ENCODE peak calls at places on chromosomes 7 and 10, in seven cellular contexts. One of them, this sample, is unnamed.

GRCh38 chr10:45432113-45432512 is 58.1 kb downstream of the ALOX5 start:
- DNase-seq in SK-N-MC: no peak
- DNase-seq in right cardiac atrium: no peak
- DNase-seq in aorta: no peak
- DNase-seq in Peyer's patch: no peak
- DNase-seq in heart right ventricle: no peak
- DNase-seq in heart left ventricle: no peak
- DNase-seq in this sample: no peak

GRCh38 chr10:70551971-70552422 is 50.5 kb downstream of the PRF1 start:
- DNase-seq in SK-N-MC: no peak
- DNase-seq in right cardiac atrium: peak; percentile 63
- DNase-seq in aorta: no peak
- DNase-seq in Peyer's patch: no peak
- DNase-seq in heart right ventricle: no peak
- DNase-seq in heart left ventricle: peak; percentile 47
- DNase-seq in this sample: no peak

GRCh38 chr10:69312537-69312936 is 34.2 kb downstream of the HK1 start:
- DNase-seq in SK-N-MC: no peak
- DNase-seq in right cardiac atrium: no peak
- DNase-seq in aorta: no peak
- DNase-seq in Peyer's patch: no peak
- DNase-seq in heart right ventricle: no peak
- DNase-seq in heart left ventricle: no peak
- DNase-seq in this sample: no peak

GRCh38 chr7:93851536-93851935 is 39.0 kb downstream of the TFPI2 start:
- DNase-seq in SK-N-MC: no peak
- DNase-seq in right cardiac atrium: no peak
- DNase-seq in aorta: no peak
- DNase-seq in Peyer's patch: no peak
- DNase-seq in heart right ventricle: no peak
- DNase-seq in heart left ventricle: no peak
- DNase-seq in this sample: no peak

GRCh38 chr10:24385776-24386175 is 176.8 kb downstream of the KIAA1217 start:
- DNase-seq in SK-N-MC: no peak
- DNase-seq in right cardiac atrium: no peak
- DNase-seq in aorta: no peak
- DNase-seq in Peyer's patch: no peak
- DNase-seq in heart right ventricle: no peak
- DNase-seq in heart left ventricle: no peak
- DNase-seq in this sample: no peak

GRCh38 chr7:33221374-33221773 is 92.0 kb downstream of the BBS9 start:
- DNase-seq in SK-N-MC: no peak
- DNase-seq in right cardiac atrium: no peak
- DNase-seq in aorta: no peak
- DNase-seq in Peyer's patch: no peak
- DNase-seq in heart right ventricle: no peak
- DNase-seq in heart left ventricle: no peak
- DNase-seq in this sample: no peak

GRCh38 chr10:109475704-109476103 is 447.6 kb downstream of the XPNPEP1 start:
- DNase-seq in SK-N-MC: no peak
- DNase-seq in right cardiac atrium: no peak
- DNase-seq in aorta: no peak
- DNase-seq in Peyer's patch: no peak
- DNase-seq in heart right ventricle: no peak
- DNase-seq in heart left ventricle: no peak
- DNase-seq in this sample: no peak

GRCh38 chr7:67343114-67343513 is 346.5 kb downstream of the TYW1 start:
- DNase-seq in SK-N-MC: no peak
- DNase-seq in right cardiac atrium: no peak
- DNase-seq in aorta: no peak
- DNase-seq in Peyer's patch: no peak
- DNase-seq in heart right ventricle: no peak
- DNase-seq in heart left ventricle: no peak
- DNase-seq in this sample: no peak

GRCh38 chr10:77637986-77638765 is 568 bp upstream of the KCNMA1 start:
- DNase-seq in SK-N-MC: no peak
- DNase-seq in right cardiac atrium: peak; percentile 24
- DNase-seq in aorta: peak; percentile 90
- DNase-seq in Peyer's patch: peak; percentile 61
- DNase-seq in heart right ventricle: no peak
- DNase-seq in heart left ventricle: no peak
- DNase-seq in this sample: no peak

GRCh38 chr10:71039551-71039950 is 151.2 kb upstream of the PCBD1 start:
- DNase-seq in SK-N-MC: no peak
- DNase-seq in right cardiac atrium: no peak
- DNase-seq in aorta: peak; percentile 43
- DNase-seq in Peyer's patch: peak; percentile 31
- DNase-seq in heart right ventricle: no peak
- DNase-seq in heart left ventricle: no peak
- DNase-seq in this sample: no peak

GRCh38 chr10:112666070-112666469 is 219.1 kb downstream of the VTI1A start:
- DNase-seq in SK-N-MC: no peak
- DNase-seq in right cardiac atrium: no peak
- DNase-seq in aorta: no peak
- DNase-seq in Peyer's patch: no peak
- DNase-seq in heart right ventricle: no peak
- DNase-seq in heart left ventricle: no peak
- DNase-seq in this sample: no peak

GRCh38 chr10:103688451-103688850 is 166.9 kb downstream of the SH3PXD2A start:
- DNase-seq in SK-N-MC: no peak
- DNase-seq in right cardiac atrium: no peak
- DNase-seq in aorta: no peak
- DNase-seq in Peyer's patch: peak; percentile 77
- DNase-seq in heart right ventricle: no peak
- DNase-seq in heart left ventricle: no peak
- DNase-seq in this sample: no peak

GRCh38 chr10:43211030-43211429 is 55.8 kb downstream of the RASGEF1A start:
- DNase-seq in SK-N-MC: no peak
- DNase-seq in right cardiac atrium: no peak
- DNase-seq in aorta: no peak
- DNase-seq in Peyer's patch: peak; percentile 14
- DNase-seq in heart right ventricle: no peak
- DNase-seq in heart left ventricle: no peak
- DNase-seq in this sample: no peak

GRCh38 chr7:16071246-16071857 is 350.0 kb downstream of the CRPPA start:
- DNase-seq in SK-N-MC: peak; percentile 57
- DNase-seq in right cardiac atrium: no peak
- DNase-seq in aorta: no peak
- DNase-seq in Peyer's patch: no peak
- DNase-seq in heart right ventricle: no peak
- DNase-seq in heart left ventricle: peak; percentile 27
- DNase-seq in this sample: no peak

GRCh38 chr7:128884561-128885369 is 22.1 kb downstream of the ATP6V1F start:
- DNase-seq in SK-N-MC: no peak
- DNase-seq in right cardiac atrium: no peak
- DNase-seq in aorta: peak; percentile 68
- DNase-seq in Peyer's patch: peak; percentile 46
- DNase-seq in heart right ventricle: no peak
- DNase-seq in heart left ventricle: no peak
- DNase-seq in this sample: no peak

GRCh38 chr10:88849224-88849623 is 2.4 kb downstream of the ANKRD22 start:
- DNase-seq in SK-N-MC: no peak
- DNase-seq in right cardiac atrium: no peak
- DNase-seq in aorta: no peak
- DNase-seq in Peyer's patch: no peak
- DNase-seq in heart right ventricle: no peak
- DNase-seq in heart left ventricle: no peak
- DNase-seq in this sample: no peak

GRCh38 chr10:125857185-125857760 is 23.8 kb downstream of the DHX32 start:
- DNase-seq in SK-N-MC: no peak
- DNase-seq in right cardiac atrium: no peak
- DNase-seq in aorta: no peak
- DNase-seq in Peyer's patch: no peak
- DNase-seq in heart right ventricle: no peak
- DNase-seq in heart left ventricle: no peak
- DNase-seq in this sample: no peak

GRCh38 chr10:124416733-124417132 is 2.0 kb downstream of the OAT start:
- DNase-seq in SK-N-MC: no peak
- DNase-seq in right cardiac atrium: no peak
- DNase-seq in aorta: no peak
- DNase-seq in Peyer's patch: no peak
- DNase-seq in heart right ventricle: no peak
- DNase-seq in heart left ventricle: no peak
- DNase-seq in this sample: no peak
- H3K27ac ChIP-seq in SK-N-MC: no peak overlapping the region
- H3K27ac ChIP-seq in right cardiac atrium: no peak overlapping the region
- H3K27ac ChIP-seq in aorta: no peak overlapping the region
- H3K27ac ChIP-seq in Peyer's patch: peak overlapping the region; percentile 72
- H3K27ac ChIP-seq in heart right ventricle: no peak overlapping the region
- H3K27ac ChIP-seq in heart left ventricle: no peak overlapping the region
- H3K27ac ChIP-seq in this sample: no peak overlapping the region

GRCh38 chr10:80460399-80461207 is 6.5 kb downstream of the TSPAN14 start:
- DNase-seq in SK-N-MC: no peak
- DNase-seq in right cardiac atrium: no peak
- DNase-seq in aorta: peak; percentile 58
- DNase-seq in Peyer's patch: peak; percentile 73
- DNase-seq in heart right ventricle: no peak
- DNase-seq in heart left ventricle: no peak
- DNase-seq in this sample: peak; percentile 86

GRCh38 chr10:80457554-80458262 is 3.6 kb downstream of the TSPAN14 start:
- DNase-seq in SK-N-MC: no peak
- DNase-seq in right cardiac atrium: no peak
- DNase-seq in aorta: peak; percentile 61
- DNase-seq in Peyer's patch: no peak
- DNase-seq in heart right ventricle: no peak
- DNase-seq in heart left ventricle: no peak
- DNase-seq in this sample: no peak

GRCh38 chr10:80458638-80459037 is 4.5 kb downstream of the TSPAN14 start:
- DNase-seq in SK-N-MC: no peak
- DNase-seq in right cardiac atrium: no peak
- DNase-seq in aorta: peak; percentile 31
- DNase-seq in Peyer's patch: no peak
- DNase-seq in heart right ventricle: no peak
- DNase-seq in heart left ventricle: no peak
- DNase-seq in this sample: no peak

GRCh38 chr10:80459047-80459865 is 5.1 kb downstream of the TSPAN14 start:
- DNase-seq in SK-N-MC: no peak
- DNase-seq in right cardiac atrium: peak; percentile 74
- DNase-seq in aorta: peak; percentile 77
- DNase-seq in Peyer's patch: peak; percentile 71
- DNase-seq in heart right ventricle: peak; percentile 66
- DNase-seq in heart left ventricle: peak; percentile 80
- DNase-seq in this sample: no peak

DNA sequence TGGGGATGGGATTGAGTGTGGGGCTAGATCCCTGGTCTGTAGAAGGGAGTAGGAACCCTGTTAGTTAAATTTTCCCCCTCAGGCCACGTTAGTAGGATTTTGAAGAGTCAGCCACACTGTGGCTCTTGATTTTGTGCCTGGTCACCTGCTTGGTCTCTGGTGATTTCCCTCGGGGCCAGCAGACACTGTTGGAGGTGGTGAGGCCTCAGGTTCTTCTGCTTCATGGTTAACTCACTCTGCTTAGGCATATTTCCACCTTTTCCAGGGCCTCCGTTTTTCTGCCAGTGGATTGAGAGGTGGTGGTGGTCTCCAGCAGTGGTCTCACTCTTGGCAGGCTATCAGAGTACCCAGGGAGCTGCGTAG is 4.1 kb downstream of the TSPAN14 start:
- DNase-seq in SK-N-MC: no peak
- DNase-seq in right cardiac atrium: no peak
- DNase-seq in aorta: peak; percentile 46
- DNase-seq in Peyer's patch: no peak
- DNase-seq in heart right ventricle: no peak
- DNase-seq in heart left ventricle: no peak
- DNase-seq in this sample: no peak
- H3K27ac ChIP-seq in SK-N-MC: no peak overlapping the region
- H3K27ac ChIP-seq in right cardiac atrium: peak overlapping the region; percentile 34
- H3K27ac ChIP-seq in aorta: no peak overlapping the region
- H3K27ac ChIP-seq in Peyer's patch: peak overlapping the region; percentile 81
- H3K27ac ChIP-seq in heart right ventricle: peak overlapping the region; percentile 100
- H3K27ac ChIP-seq in heart left ventricle: peak overlapping the region; percentile 72
- H3K27ac ChIP-seq in this sample: peak overlapping the region; percentile 99

DNA sequence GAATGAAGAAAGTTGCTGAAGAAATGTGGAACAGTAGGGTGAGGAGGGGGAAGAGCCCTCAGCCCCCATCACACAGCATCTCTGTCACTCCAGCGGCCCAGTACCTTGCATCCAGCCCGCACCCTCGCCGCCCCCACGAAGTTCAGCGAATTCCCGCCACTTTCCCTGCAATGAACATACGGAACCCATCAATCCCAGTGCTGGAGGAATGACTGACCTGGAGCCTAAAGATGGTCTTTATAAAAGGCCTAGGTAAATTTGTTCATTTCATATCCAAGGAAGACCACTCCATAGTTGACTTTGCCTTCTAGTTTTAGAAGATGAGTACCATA is 782 bp upstream of the KIF5B start:
- DNase-seq in SK-N-MC: no peak
- DNase-seq in right cardiac atrium: no peak
- DNase-seq in aorta: no peak
- DNase-seq in Peyer's patch: no peak
- DNase-seq in heart right ventricle: no peak
- DNase-seq in heart left ventricle: no peak
- DNase-seq in this sample: no peak
- H3K27ac ChIP-seq in SK-N-MC: no peak overlapping the region
- H3K27ac ChIP-seq in right cardiac atrium: no peak overlapping the region
- H3K27ac ChIP-seq in aorta: peak overlapping the region; percentile 9
- H3K27ac ChIP-seq in Peyer's patch: peak overlapping the region; percentile 99
- H3K27ac ChIP-seq in heart right ventricle: peak overlapping the region; percentile 100
- H3K27ac ChIP-seq in heart left ventricle: peak overlapping the region; percentile 99
- H3K27ac ChIP-seq in this sample: no peak overlapping the region

DNA sequence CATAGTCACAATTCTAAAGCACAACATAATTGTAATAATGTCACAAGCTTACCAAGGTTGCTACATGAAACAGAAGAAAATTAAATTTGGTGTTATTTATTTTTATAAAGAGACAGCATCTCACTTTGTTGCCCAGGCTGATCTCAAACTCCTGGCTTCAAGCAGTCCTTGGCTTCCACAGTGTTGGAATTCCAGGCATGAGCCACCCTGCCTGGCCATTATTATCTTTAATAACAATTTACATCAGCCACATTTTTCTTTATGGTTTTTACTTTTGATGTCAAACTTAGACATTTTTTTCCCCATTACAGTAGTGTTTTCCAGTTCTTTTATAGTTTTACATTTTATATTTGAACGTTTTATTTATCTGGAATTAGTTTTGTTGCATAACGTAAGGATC is 46.7 kb downstream of the BMPR1A start:
- DNase-seq in SK-N-MC: no peak
- DNase-seq in right cardiac atrium: no peak
- DNase-seq in aorta: no peak
- DNase-seq in Peyer's patch: no peak
- DNase-seq in heart right ventricle: no peak
- DNase-seq in heart left ventricle: no peak
- DNase-seq in this sample: no peak
- H3K27ac ChIP-seq in SK-N-MC: peak overlapping the region; percentile 86
- H3K27ac ChIP-seq in right cardiac atrium: no peak overlapping the region
- H3K27ac ChIP-seq in aorta: no peak overlapping the region
- H3K27ac ChIP-seq in Peyer's patch: no peak overlapping the region
- H3K27ac ChIP-seq in heart right ventricle: no peak overlapping the region
- H3K27ac ChIP-seq in heart left ventricle: no peak overlapping the region
- H3K27ac ChIP-seq in this sample: no peak overlapping the region

DNA sequence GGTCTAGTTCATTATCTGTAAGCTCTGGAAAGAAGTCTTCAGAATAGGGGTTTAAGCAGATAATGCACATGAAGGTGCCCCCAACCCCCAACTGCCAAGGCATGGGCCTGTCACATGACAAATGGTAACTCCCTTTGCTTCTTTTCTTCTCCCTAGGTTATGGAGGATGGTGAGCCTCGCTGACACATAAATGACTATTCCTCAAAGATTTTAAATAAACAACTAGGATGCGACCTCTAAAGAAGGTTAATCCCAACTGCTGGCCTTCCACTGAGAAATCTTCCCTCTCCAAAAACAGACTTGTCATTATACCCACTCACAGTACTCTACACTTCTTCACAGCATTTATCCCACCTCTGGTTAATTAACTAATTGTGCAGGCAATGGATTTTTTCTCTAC is 75.7 kb upstream of the FAM133B start:
- DNase-seq in SK-N-MC: no peak
- DNase-seq in right cardiac atrium: no peak
- DNase-seq in aorta: no peak
- DNase-seq in Peyer's patch: no peak
- DNase-seq in heart right ventricle: no peak
- DNase-seq in heart left ventricle: no peak
- DNase-seq in this sample: no peak
- H3K27ac ChIP-seq in SK-N-MC: no peak overlapping the region
- H3K27ac ChIP-seq in right cardiac atrium: no peak overlapping the region
- H3K27ac ChIP-seq in aorta: no peak overlapping the region
- H3K27ac ChIP-seq in Peyer's patch: no peak overlapping the region
- H3K27ac ChIP-seq in heart right ventricle: no peak overlapping the region
- H3K27ac ChIP-seq in heart left ventricle: no peak overlapping the region
- H3K27ac ChIP-seq in this sample: no peak overlapping the region